ENCODE peak calls at places on chromosomes 1 and 21, in seven cellular contexts. J is H9, C is neuronal stem cell, I is IMR-90, L is mesenchymal stem cell, R is H1, V is trophoblast cell. D is an unnamed sample.

GRCh38 chr1:58412071-58412580 is 134.4 kb downstream of the OMA1 start:
- DNase-seq in I (peak; percentile 47), R (no peak), L (peak; percentile 71), V (peak; percentile 8), J (no peak), C (no peak), D (no peak)

GRCh38 chr1:229302740-229303139 is 31.8 kb downstream of the RAB4A start:
- DNase-seq in J (no peak), R (no peak), I (no peak), C (no peak), L (no peak), V (no peak), D (no peak)

GRCh38 chr1:207077470-207078377 is 10.9 kb upstream of the C4BPB start:
- DNase-seq in L (peak; percentile 78), C (peak; percentile 62), I (peak; percentile 77), J (peak; percentile 55), R (peak; percentile 69), V (peak; percentile 72), D (peak; percentile 76)

GRCh38 chr1:7899741-7900140 is 40.9 kb downstream of the TNFRSF9 start:
- DNase-seq in C (no peak), L (peak; percentile 22), I (peak; percentile 66), R (no peak), J (no peak), V (no peak), D (no peak)

GRCh38 chr21:22490044-22490443 is 1491.8 kb downstream of the NCAM2 start:
- DNase-seq in V (no peak), C (no peak), L (no peak), I (no peak), J (no peak), R (no peak), D (no peak)

GRCh38 chr1:8361198-8361849 is 43.4 kb downstream of the SLC45A1 start:
- DNase-seq in R (no peak), I (no peak), J (no peak), C (no peak), L (no peak), V (no peak), D (no peak)

GRCh38 chr1:87928623-87929022 is 599.9 kb downstream of the LMO4 start:
- DNase-seq in J (no peak), V (no peak), R (no peak), L (no peak), I (no peak), C (no peak), D (no peak)

GRCh38 chr1:234658143-234658542 is 48.2 kb upstream of the IRF2BP2 start:
- DNase-seq in L (peak; percentile 50), C (no peak), V (peak; percentile 91), J (no peak), I (peak; percentile 73), R (no peak), D (peak; percentile 74)

GRCh38 chr1:150567341-150567716 is 12.1 kb downstream of the MCL1 start:
- DNase-seq in L (peak; percentile 78), R (no peak), I (peak; percentile 40), C (no peak), V (no peak), J (peak; percentile 31), D (no peak)

GRCh38 chr1:6260961-6261614 is at the start of gene GPR153:
- DNase-seq in R (peak; percentile 73), C (no peak), I (no peak), J (peak; percentile 60), V (no peak), L (peak; percentile 43), D (no peak)

GRCh38 chr1:3483801-3484444 is 29.5 kb downstream of the ARHGEF16 start:
- DNase-seq in L (peak; percentile 30), R (peak; percentile 97), I (no peak), C (no peak), V (peak; percentile 85), J (peak; percentile 81), D (peak; percentile 79)

GRCh38 chr1:241485145-241485544 is 34.4 kb downstream of the FH start:
- DNase-seq in C (no peak), V (no peak), R (no peak), L (no peak), I (no peak), J (no peak), D (no peak)

GRCh38 chr1:54763814-54764131 is 550 bp downstream of the PARS2 start:
- DNase-seq in I (no peak), J (no peak), V (no peak), L (no peak), R (no peak), C (no peak), D (no peak)

GRCh38 chr21:32826317-32827167 is 55.0 kb upstream of the PAXBP1 start:
- DNase-seq in L (peak; percentile 51), I (peak; percentile 63), R (no peak), C (no peak), V (peak; percentile 48), J (peak; percentile 57), D (peak; percentile 73)

GRCh38 chr1:206693592-206693991 is 8.9 kb downstream of the MAPKAPK2 start:
- DNase-seq in I (peak; percentile 50), J (no peak), R (no peak), V (no peak), C (no peak), L (peak; percentile 48), D (no peak)

GRCh38 chr1:232873412-232873811 is 68.2 kb downstream of the MAP10 start:
- DNase-seq in C (no peak), I (no peak), V (no peak), R (no peak), L (no peak), J (no peak), D (no peak)

GRCh38 chr1:81760487-81761097 is 40.1 kb upstream of the ADGRL2 start:
- DNase-seq in I (peak; percentile 45), R (no peak), C (no peak), J (no peak), V (no peak), L (peak; percentile 41), D (no peak)

GRCh38 chr21:15978158-15978805 is 248.5 kb downstream of the USP25 start:
- DNase-seq in R (no peak), I (peak; percentile 6), C (no peak), V (no peak), J (no peak), L (no peak), D (peak; percentile 75)

GRCh38 chr1:26771643-26772321 is 16.0 kb upstream of the PIGV start:
- DNase-seq in L (peak; percentile 98), I (peak; percentile 99), J (no peak), C (no peak), R (no peak), V (peak; percentile 77), D (peak; percentile 95)

GRCh38 chr1:224116131-224116530 is 2.2 kb downstream of the FBXO28 start:
- DNase-seq in C (no peak), R (no peak), V (no peak), J (no peak), L (peak; percentile 65), I (peak; percentile 68), D (peak; percentile 68)

GRCh38 chr1:31523769-31524168 is 52.5 kb upstream of the TINAGL1 start:
- DNase-seq in I (no peak), C (no peak), V (peak; percentile 63), R (no peak), J (no peak), L (peak; percentile 8), D (no peak)

GRCh38 chr1:153533689-153534201 is 2.0 kb downstream of the S100A6 start:
- DNase-seq in I (peak; percentile 93), R (no peak), C (no peak), J (no peak), V (no peak), L (peak; percentile 94), D (no peak)

GRCh38 chr1:168636200-168636599 is 59.8 kb downstream of the XCL1 start:
- DNase-seq in R (no peak), J (no peak), I (no peak), L (no peak), C (no peak), V (no peak), D (no peak)

DNA sequence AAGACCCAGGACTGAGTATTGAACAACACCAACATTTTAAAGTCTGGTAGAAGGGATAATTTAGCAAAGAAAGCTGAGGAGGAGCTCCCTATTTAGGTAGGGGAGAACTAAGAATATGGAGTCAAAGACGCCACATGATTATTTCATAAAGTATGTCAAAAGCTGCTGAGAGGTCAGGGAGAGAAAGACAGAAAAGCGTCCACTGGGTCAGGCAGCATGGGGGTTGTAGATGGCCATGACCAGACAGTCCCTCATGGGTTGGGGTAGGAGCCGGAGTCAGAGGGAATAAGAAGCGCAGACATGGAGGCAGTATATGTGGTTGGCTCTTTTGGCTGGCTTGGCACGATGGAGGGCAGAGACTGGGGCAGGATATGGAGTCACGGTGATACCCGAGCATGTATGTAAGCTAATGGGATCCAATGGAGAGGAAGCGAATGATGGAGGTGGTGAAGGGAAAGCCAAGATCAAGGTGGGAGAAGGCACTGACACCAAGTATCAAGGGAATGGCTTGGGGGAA is 4.8 kb downstream of the C1orf115 start:
- DNase-seq in L (no peak), J (no peak), C (no peak), R (no peak), V (peak; percentile 48), I (no peak), D (no peak)
- H3K27me3 ChIP-seq in L (peaks cover 44% of the 10 kb centered on the region), J (peaks cover 8% of the 10 kb centered on the region), C (peaks cover 42% of the 10 kb centered on the region), R (peaks cover 14% of the 10 kb centered on the region), V (no peaks in the 10 kb centered on the region), I (peaks cover 36% of the 10 kb centered on the region), D (peaks cover 7% of the 10 kb centered on the region)

GRCh38 chr1:21836010-21836409 is 23.9 kb downstream of the LDLRAD2 start:
- DNase-seq in L (no peak), C (no peak), R (no peak), V (no peak), I (no peak), J (no peak), D (no peak)
- H3K23ac ChIP-seq in L (no peak overlapping the region), C (no peak overlapping the region), R (no peak overlapping the region), V (no peak overlapping the region), I (no peak overlapping the region), J (no peak overlapping the region), D (no peak overlapping the region)

GRCh38 chr21:34661848-34662247 is 6.9 kb upstream of the CLIC6 start:
- DNase-seq in C (no peak), V (no peak), I (no peak), J (no peak), L (no peak), R (no peak), D (no peak)
- H3K27me3 ChIP-seq in C (peaks cover 14% of the 10 kb centered on the region), V (no peaks in the 10 kb centered on the region), I (peaks cover 49% of the 10 kb centered on the region), J (no peaks in the 10 kb centered on the region), L (peaks cover 53% of the 10 kb centered on the region), R (no peaks in the 10 kb centered on the region), D (no peaks in the 10 kb centered on the region)

DNA sequence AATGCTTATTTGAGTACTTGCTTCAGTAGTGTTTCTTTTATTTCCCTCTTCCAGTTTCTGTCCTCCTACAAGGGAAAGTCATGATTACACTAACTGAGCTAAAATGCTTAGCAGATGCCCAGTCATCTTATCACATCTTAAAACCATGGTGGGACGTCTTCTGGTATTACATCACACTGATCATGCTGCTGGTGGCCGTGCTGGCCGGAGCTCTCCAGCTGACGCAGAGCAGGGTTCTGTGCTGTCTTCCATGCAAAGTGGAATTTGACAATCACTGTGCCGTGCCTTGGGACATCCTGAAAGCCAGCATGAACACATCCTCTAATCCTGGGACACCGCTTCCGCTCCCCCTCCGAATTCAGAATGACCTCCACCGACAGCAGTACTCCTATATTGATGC is 50.3 kb upstream of the LRRC8C start:
- DNase-seq in I (no peak), J (no peak), C (no peak), V (peak; percentile 89), R (no peak), L (no peak), D (no peak)
- H3K23ac ChIP-seq in I (no peak overlapping the region), J (no peak overlapping the region), C (no peak overlapping the region), V (no peak overlapping the region), R (no peak overlapping the region), L (no peak overlapping the region), D (no peak overlapping the region)

GRCh38 chr1:51316764-51317120 is 13.6 kb downstream of the TTC39A start:
- DNase-seq in C (no peak), I (no peak), L (no peak), J (no peak), R (no peak), V (no peak), D (no peak)
- H3K27me3 ChIP-seq in C (peaks cover 5% of the 10 kb centered on the region), I (no peaks in the 10 kb centered on the region), L (no peaks in the 10 kb centered on the region), J (no peaks in the 10 kb centered on the region), R (no peaks in the 10 kb centered on the region), V (no peaks in the 10 kb centered on the region), D (no peaks in the 10 kb centered on the region)